ENCODE peak calls at places on chromosomes 4 and X, in five cellular contexts. One of them, this sample, is unnamed.
A peak's percentile ranks its signal among the peaks of the same experiment; 100 is the strongest.

GRCh38 chr4:3661989-3662388 is 104.2 kb upstream of the ADRA2C start:
- DNase-seq in breast epithelium: no peak
- DNase-seq in Panc1: no peak
- DNase-seq in sigmoid colon: no peak
- DNase-seq in HepG2: no peak
- DNase-seq in this sample: no peak

GRCh38 chr4:82820689-82821088 is 22.1 kb upstream of the SCD5 start:
- DNase-seq in breast epithelium: no peak
- DNase-seq in Panc1: no peak
- DNase-seq in sigmoid colon: no peak
- DNase-seq in HepG2: no peak
- DNase-seq in this sample: no peak

GRCh38 chr4:89110541-89110985 is 770 bp upstream of the TIGD2 start:
- DNase-seq in breast epithelium: no peak
- DNase-seq in Panc1: no peak
- DNase-seq in sigmoid colon: no peak
- DNase-seq in HepG2: no peak
- DNase-seq in this sample: no peak

GRCh38 chrX:151397741-151398070 is 700 bp downstream of the VMA21 start:
- DNase-seq in breast epithelium: no peak
- DNase-seq in Panc1: no peak
- DNase-seq in sigmoid colon: no peak
- DNase-seq in HepG2: no peak
- DNase-seq in this sample: no peak

GRCh38 chrX:148466292-148466691 is 34.1 kb upstream of the AFF2 start:
- DNase-seq in breast epithelium: no peak
- DNase-seq in Panc1: no peak
- DNase-seq in sigmoid colon: no peak
- DNase-seq in HepG2: no peak
- DNase-seq in this sample: no peak

GRCh38 chr4:182584016-182584415 is 333.2 kb downstream of the DCTD start:
- DNase-seq in breast epithelium: no peak
- DNase-seq in Panc1: no peak
- DNase-seq in sigmoid colon: no peak
- DNase-seq in HepG2: no peak
- DNase-seq in this sample: no peak

GRCh38 chrX:22081475-22082092 is 49.5 kb downstream of the PHEX start:
- DNase-seq in breast epithelium: no peak
- DNase-seq in Panc1: peak; percentile 2
- DNase-seq in sigmoid colon: peak; percentile 66
- DNase-seq in HepG2: peak; percentile 18
- DNase-seq in this sample: peak; percentile 81

GRCh38 chrX:75061701-75062100 is 94.4 kb downstream of the ABCB7 start:
- DNase-seq in breast epithelium: no peak
- DNase-seq in Panc1: no peak
- DNase-seq in sigmoid colon: no peak
- DNase-seq in HepG2: no peak
- DNase-seq in this sample: no peak

GRCh38 chr4:157992038-157992706 is 180.7 kb downstream of the GASK1B start:
- DNase-seq in breast epithelium: no peak
- DNase-seq in Panc1: no peak
- DNase-seq in sigmoid colon: no peak
- DNase-seq in HepG2: peak; percentile 60
- DNase-seq in this sample: no peak

GRCh38 chrX:78105944-78106650 is 2.0 kb downstream of the PGK1 start:
- DNase-seq in breast epithelium: no peak
- DNase-seq in Panc1: no peak
- DNase-seq in sigmoid colon: no peak
- DNase-seq in HepG2: no peak
- DNase-seq in this sample: no peak

GRCh38 chr4:183797041-183797444 is 108.1 kb upstream of the STOX2 start:
- DNase-seq in breast epithelium: no peak
- DNase-seq in Panc1: no peak
- DNase-seq in sigmoid colon: no peak
- DNase-seq in HepG2: no peak
- DNase-seq in this sample: peak; percentile 79

GRCh38 chr4:41154814-41155177 is 59.5 kb downstream of the APBB2 start:
- DNase-seq in breast epithelium: no peak
- DNase-seq in Panc1: no peak
- DNase-seq in sigmoid colon: no peak
- DNase-seq in HepG2: no peak
- DNase-seq in this sample: no peak

GRCh38 chr4:125041372-125041930 is 273.3 kb upstream of the FAT4 start:
- DNase-seq in breast epithelium: no peak
- DNase-seq in Panc1: no peak
- DNase-seq in sigmoid colon: no peak
- DNase-seq in HepG2: no peak
- DNase-seq in this sample: no peak

GRCh38 chrX:109943740-109944092 is 59.2 kb upstream of the TMEM164 start:
- DNase-seq in breast epithelium: no peak
- DNase-seq in Panc1: no peak
- DNase-seq in sigmoid colon: no peak
- DNase-seq in HepG2: no peak
- DNase-seq in this sample: no peak

GRCh38 chrX:42497356-42497755 is 280.6 kb downstream of the PPP1R2C start:
- DNase-seq in breast epithelium: no peak
- DNase-seq in Panc1: no peak
- DNase-seq in sigmoid colon: no peak
- DNase-seq in HepG2: no peak
- DNase-seq in this sample: no peak

GRCh38 chrX:41386222-41386990 is 52.4 kb downstream of the DDX3X start:
- DNase-seq in breast epithelium: no peak
- DNase-seq in Panc1: no peak
- DNase-seq in sigmoid colon: no peak
- DNase-seq in HepG2: no peak
- DNase-seq in this sample: no peak

GRCh38 chr4:181647396-181648107 is 595.6 kb upstream of the TENM3 start:
- DNase-seq in breast epithelium: no peak
- DNase-seq in Panc1: no peak
- DNase-seq in sigmoid colon: no peak
- DNase-seq in HepG2: no peak
- DNase-seq in this sample: no peak

GRCh38 chr4:152294331-152294730 is 241.6 kb downstream of the FBXW7 start:
- DNase-seq in breast epithelium: no peak
- DNase-seq in Panc1: no peak
- DNase-seq in sigmoid colon: no peak
- DNase-seq in HepG2: no peak
- DNase-seq in this sample: no peak

GRCh38 chr4:4923208-4923607 is 63.7 kb downstream of the MSX1 start:
- DNase-seq in breast epithelium: no peak
- DNase-seq in Panc1: no peak
- DNase-seq in sigmoid colon: no peak
- DNase-seq in HepG2: no peak
- DNase-seq in this sample: no peak

GRCh38 chr4:12924728-12925320 is 559.3 kb downstream of the RAB28 start:
- DNase-seq in breast epithelium: no peak
- DNase-seq in Panc1: no peak
- DNase-seq in sigmoid colon: no peak
- DNase-seq in HepG2: peak; percentile 71
- DNase-seq in this sample: no peak

GRCh38 chr4:151678048-151678853 is 82.6 kb downstream of the GATB start:
- DNase-seq in breast epithelium: no peak
- DNase-seq in Panc1: no peak
- DNase-seq in sigmoid colon: no peak
- DNase-seq in HepG2: no peak
- DNase-seq in this sample: no peak

GRCh38 chr4:175813126-175813715 is 1.2 kb upstream of the GPM6A start:
- DNase-seq in breast epithelium: no peak
- DNase-seq in Panc1: no peak
- DNase-seq in sigmoid colon: no peak
- DNase-seq in HepG2: no peak
- DNase-seq in this sample: no peak

GRCh38 chrX:40091691-40092421 is 5.9 kb downstream of the BCOR start:
- DNase-seq in breast epithelium: no peak
- DNase-seq in Panc1: no peak
- DNase-seq in sigmoid colon: no peak
- DNase-seq in HepG2: no peak
- DNase-seq in this sample: peak; percentile 74
- H3K4me1 ChIP-seq in breast epithelium: no peaks in the 10 kb centered on the region
- H3K4me1 ChIP-seq in Panc1: peaks cover 18% of the 10 kb centered on the region
- H3K4me1 ChIP-seq in sigmoid colon: no peaks in the 10 kb centered on the region
- H3K4me1 ChIP-seq in HepG2: peaks cover 63% of the 10 kb centered on the region
- H3K4me1 ChIP-seq in this sample: peaks cover 88% of the 10 kb centered on the region

GRCh38 chr4:70893790-70894189 is 8.4 kb upstream of the MOB1B start:
- DNase-seq in breast epithelium: no peak
- DNase-seq in Panc1: no peak
- DNase-seq in sigmoid colon: no peak
- DNase-seq in HepG2: no peak
- DNase-seq in this sample: no peak
- TF ChIP-seq POLR2AphosphoS5 in breast epithelium: no peak
- TF ChIP-seq POLR2AphosphoS5 in Panc1: no peak
- TF ChIP-seq POLR2AphosphoS5 in sigmoid colon: no peak
- TF ChIP-seq POLR2AphosphoS5 in HepG2: no peak
- TF ChIP-seq POLR2AphosphoS5 in this sample: no peak

GRCh38 chrX:8003147-8003883 is 76.1 kb upstream of the PNPLA4 start:
- DNase-seq in breast epithelium: no peak
- DNase-seq in Panc1: no peak
- DNase-seq in sigmoid colon: no peak
- DNase-seq in HepG2: no peak
- DNase-seq in this sample: no peak
- H3K4me1 ChIP-seq in breast epithelium: no peaks in the 10 kb centered on the region
- H3K4me1 ChIP-seq in Panc1: no peaks in the 10 kb centered on the region
- H3K4me1 ChIP-seq in sigmoid colon: no peaks in the 10 kb centered on the region
- H3K4me1 ChIP-seq in HepG2: no peaks in the 10 kb centered on the region
- H3K4me1 ChIP-seq in this sample: no peaks in the 10 kb centered on the region

DNA sequence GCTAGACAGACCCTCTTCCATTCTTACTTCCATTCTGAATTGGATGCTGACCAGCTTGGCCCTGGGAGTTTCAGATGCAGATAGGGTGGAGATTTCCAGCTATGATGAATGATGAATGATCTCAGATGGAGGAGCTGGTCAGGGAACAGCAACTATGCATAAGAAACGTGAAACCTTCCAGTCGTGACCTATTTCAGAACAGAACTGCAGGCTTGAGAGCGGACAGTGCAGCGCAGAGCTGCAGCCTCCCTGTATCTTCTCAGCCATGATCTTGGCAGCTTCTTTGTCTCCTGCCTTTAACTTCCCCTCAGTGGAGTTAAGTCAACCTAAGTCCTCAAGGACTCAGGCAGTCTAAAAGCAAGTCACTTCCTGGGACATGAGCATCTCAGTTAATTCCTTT is 43.3 kb upstream of the HAND2 start:
- DNase-seq in breast epithelium: no peak
- DNase-seq in Panc1: no peak
- DNase-seq in sigmoid colon: peak; percentile 77
- DNase-seq in HepG2: no peak
- DNase-seq in this sample: no peak
- TF ChIP-seq POLR2AphosphoS5 in breast epithelium: no peak
- TF ChIP-seq POLR2AphosphoS5 in Panc1: no peak
- TF ChIP-seq POLR2AphosphoS5 in sigmoid colon: peak; percentile 65
- TF ChIP-seq POLR2AphosphoS5 in HepG2: no peak
- TF ChIP-seq POLR2AphosphoS5 in this sample: no peak

GRCh38 chrX:100926453-100926852 is 2.3 kb downstream of the XKRX start:
- DNase-seq in breast epithelium: no peak
- DNase-seq in Panc1: no peak
- DNase-seq in sigmoid colon: no peak
- DNase-seq in HepG2: no peak
- DNase-seq in this sample: no peak
- H3K4me1 ChIP-seq in breast epithelium: no peaks in the 10 kb centered on the region
- H3K4me1 ChIP-seq in Panc1: peaks cover 3% of the 10 kb centered on the region
- H3K4me1 ChIP-seq in sigmoid colon: no peaks in the 10 kb centered on the region
- H3K4me1 ChIP-seq in HepG2: peaks cover 6% of the 10 kb centered on the region
- H3K4me1 ChIP-seq in this sample: no peaks in the 10 kb centered on the region

This sample was measured in spleen.